ENCODE peak calls at places on chromosomes 11 and 22, in eight cellular contexts. R, U, G, P, M, B, N and L are unnamed samples.

GRCh38 chr11:2912498-2912897 is 16.7 kb downstream of the PHLDA2 start:
- DNase-seq in R (no peak), U (no peak), G (no peak), P (no peak), M (no peak), B (no peak), N (no peak), L (no peak)

GRCh38 chr22:38844661-38845367 is 986 bp upstream of the NPTXR start:
- DNase-seq in R (no peak), U (no peak), G (no peak), P (no peak), M (no peak), B (no peak), N (no peak), L (no peak)

GRCh38 chr11:70233511-70233919 is 30.4 kb downstream of the FADD start:
- DNase-seq in R (no peak), U (no peak), G (no peak), P (no peak), M (no peak), B (no peak), N (no peak), L (no peak)

GRCh38 chr11:126166413-126166812 is 45.0 kb downstream of the RPUSD4 start:
- DNase-seq in R (no peak), U (no peak), G (no peak), P (no peak), M (no peak), B (no peak), N (no peak), L (no peak)

GRCh38 chr11:74141274-74141695 is 29.5 kb downstream of the C2CD3 start:
- DNase-seq in R (no peak), U (no peak), G (no peak), P (no peak), M (no peak), B (no peak), N (no peak), L (no peak)

GRCh38 chr22:46734830-46735453 is 3.1 kb downstream of the CERK start:
- DNase-seq in R (no peak), U (no peak), G (no peak), P (no peak), M (no peak), B (peak), N (no peak), L (no peak)

GRCh38 chr22:25167834-25168601 is 31.6 kb upstream of the CRYBB3 start:
- DNase-seq in R (no peak), U (no peak), G (no peak), P (no peak), M (no peak), B (no peak), N (no peak), L (no peak)

GRCh38 chr11:96294289-96294688 is 48.7 kb downstream of the MAML2 start:
- DNase-seq in R (no peak), U (no peak), G (no peak), P (no peak), M (no peak), B (no peak), N (no peak), L (no peak)

GRCh38 chr22:24953294-24954113 is 988 bp downstream of the KIAA1671 start:
- DNase-seq in R (no peak), U (no peak), G (no peak), P (peak), M (peak), B (no peak), N (peak), L (no peak)

GRCh38 chr11:24437123-24437522 is 59.7 kb upstream of the LUZP2 start:
- DNase-seq in R (no peak), U (no peak), G (no peak), P (no peak), M (no peak), B (no peak), N (no peak), L (no peak)

GRCh38 chr11:86021390-86021789 is 47.5 kb downstream of the PICALM start:
- DNase-seq in R (no peak), U (no peak), G (no peak), P (no peak), M (no peak), B (no peak), N (no peak), L (no peak)

GRCh38 chr11:46112961-46113617 is 8.2 kb downstream of the PHF21A start:
- DNase-seq in R (no peak), U (no peak), G (no peak), P (no peak), M (peak), B (peak), N (peak), L (no peak)

GRCh38 chr22:21835378-21835777 is 32.1 kb downstream of the MAPK1 start:
- DNase-seq in R (no peak), U (no peak), G (no peak), P (no peak), M (no peak), B (no peak), N (no peak), L (no peak)
- H3K27ac ChIP-seq in R (no peak), U (no peak), G (no peak), P (no peak), M (no peak), B (no peak), N (no peak), L (peak)

GRCh38 chr11:117202386-117203068 is 3.4 kb downstream of the TAGLN start:
- DNase-seq in R (no peak), U (no peak), G (no peak), P (no peak), M (no peak), B (no peak), N (no peak), L (no peak)

GRCh38 chr11:117201516-117201866 is 2.3 kb downstream of the TAGLN start:
- DNase-seq in R (no peak), U (no peak), G (no peak), P (no peak), M (no peak), B (no peak), N (peak), L (no peak)

GRCh38 chr11:117201906-117202305 is 2.7 kb downstream of the TAGLN start:
- DNase-seq in R (no peak), U (no peak), G (peak), P (no peak), M (no peak), B (no peak), N (peak), L (no peak)

GRCh38 chr11:117199916-117200812 is 994 bp downstream of the TAGLN start:
- DNase-seq in R (no peak), U (no peak), G (no peak), P (peak), M (no peak), B (no peak), N (no peak), L (no peak)

DNA sequence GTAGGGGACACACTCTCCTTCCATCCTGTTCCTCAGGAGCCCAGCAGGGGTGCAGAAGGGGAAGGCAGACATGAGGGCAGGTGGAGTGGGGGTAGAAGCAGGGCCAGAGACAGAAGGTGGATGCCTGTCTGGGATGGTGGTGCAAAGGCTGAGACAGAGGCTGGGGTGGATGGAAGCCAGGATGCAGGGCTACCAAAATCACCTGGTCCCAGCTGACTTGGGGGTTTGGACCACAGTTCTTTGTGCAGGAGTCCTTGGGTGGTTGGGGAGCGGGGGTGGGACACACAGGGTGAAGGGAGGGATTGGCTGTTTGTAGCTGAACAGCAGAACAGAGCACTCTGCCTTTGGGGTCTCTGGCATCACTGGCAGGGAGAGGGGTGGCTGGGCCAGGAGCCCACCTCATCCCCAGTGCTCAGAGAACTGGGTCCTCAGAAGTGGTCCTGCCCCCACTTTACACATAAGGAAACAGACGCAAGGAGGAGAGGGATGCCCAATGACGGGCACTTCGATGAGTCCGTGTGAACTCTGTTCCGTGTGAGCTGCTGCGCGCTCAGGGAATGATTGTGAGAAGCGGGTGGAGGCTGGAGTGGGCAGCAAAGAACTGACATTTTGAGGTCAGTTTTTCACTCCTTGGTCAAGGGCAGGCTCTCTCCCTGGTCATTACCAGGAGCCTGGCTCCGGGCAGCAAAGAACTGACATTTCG is 1.8 kb downstream of the TAGLN start:
- DNase-seq in R (no peak), U (no peak), G (no peak), P (no peak), M (no peak), B (no peak), N (peak), L (no peak)
- H3K4me3 ChIP-seq in R (peak), U (peak), G (peak), P (no peak), M (peak), B (no peak), N (peak), L (peak)

GRCh38 chr11:11722861-11723260 is 101.1 kb upstream of the GALNT18 start:
- DNase-seq in R (no peak), U (no peak), G (no peak), P (no peak), M (no peak), B (no peak), N (no peak), L (no peak)
- TF ChIP-seq CTCF in R (no peak), U (no peak), G (no peak), P (peak), M (no peak), B (no peak), N (no peak), L (no peak)

GRCh38 chr22:32746715-32747114 is 54.8 kb upstream of the TIMP3 start:
- DNase-seq in R (no peak), U (peak), G (no peak), P (no peak), M (peak), B (no peak), N (peak), L (no peak)
- H3K27ac ChIP-seq in R (no peak), U (no peak), G (no peak), P (no peak), M (no peak), B (no peak), N (peak), L (peak)

GRCh38 chr22:33302049-33302545 is 243.9 kb upstream of the SYN3 start:
- DNase-seq in R (peak), U (peak), G (peak), P (peak), M (peak), B (peak), N (peak), L (peak)
- H3K4me3 ChIP-seq in R (no peak), U (no peak), G (no peak), P (no peak), M (no peak), B (no peak), N (no peak), L (peak)